ENCODE peak calls at places on chromosome 21, in six cellular contexts. F is HFF-Myc, O is posterior cingulate gyrus, M is GDM1, T is PC-3, U is RWPE1. G is an unnamed sample.

GRCh38 chr21:35178812-35179211 is 129.7 kb upstream of the RUNX1 start:
- DNase-seq in U (peak; percentile 37), F (no peak), O (no peak), T (peak; percentile 92), M (no peak), G (peak; percentile 10)

GRCh38 chr21:25891596-25891995 is 156.8 kb downstream of the GABPA start:
- DNase-seq in F (no peak), U (no peak), O (no peak), T (no peak), M (no peak), G (no peak)

GRCh38 chr21:35127851-35128250 is 78.7 kb upstream of the RUNX1 start:
- DNase-seq in U (no peak), T (peak; percentile 31), M (no peak), O (no peak), F (no peak), G (no peak)

GRCh38 chr21:17495680-17496079 is 17.2 kb upstream of the CXADR start:
- DNase-seq in U (no peak), M (no peak), F (no peak), O (no peak), T (no peak), G (no peak)

GRCh38 chr21:17925900-17926299 is 106.7 kb upstream of the C21orf91 start:
- DNase-seq in T (peak; percentile 50), O (no peak), U (no peak), F (no peak), M (no peak), G (peak; percentile 14)

GRCh38 chr21:30779269-30779668 is 24.0 kb upstream of the KRTAP21-1 start:
- DNase-seq in F (no peak), O (no peak), U (no peak), M (no peak), T (no peak), G (no peak)

GRCh38 chr21:25535811-25536210 is 71.5 kb downstream of the MRPL39 start:
- DNase-seq in T (no peak), U (no peak), M (no peak), F (no peak), O (no peak), G (no peak)

GRCh38 chr21:21624674-21625073 is 626.5 kb downstream of the NCAM2 start:
- DNase-seq in T (no peak), M (no peak), F (no peak), O (no peak), U (no peak), G (no peak)

GRCh38 chr21:14303731-14304488 is 79.0 kb downstream of the HSPA13 start:
- DNase-seq in M (no peak), F (no peak), U (no peak), O (no peak), T (peak; percentile 43), G (no peak)

GRCh38 chr21:45981154-45981606 is 390 bp upstream of the COL6A1 start:
- DNase-seq in M (peak; percentile 66), U (peak; percentile 76), T (peak; percentile 66), O (peak; percentile 89), F (peak; percentile 63), G (peak; percentile 69)

GRCh38 chr21:14736162-14736561 is 190.0 kb upstream of the SAMSN1 start:
- DNase-seq in F (no peak), O (no peak), T (no peak), U (no peak), M (no peak), G (no peak)

GRCh38 chr21:31366825-31367224 is 22.8 kb upstream of the TIAM1 start:
- DNase-seq in F (peak; percentile 60), T (peak; percentile 98), U (peak; percentile 83), M (no peak), O (no peak), G (peak; percentile 74)

GRCh38 chr21:37461494-37461893 is 94.9 kb downstream of the DYRK1A start:
- DNase-seq in F (no peak), T (no peak), O (no peak), U (no peak), M (no peak), G (no peak)

GRCh38 chr21:33348728-33349127 is 24.0 kb downstream of the IFNAR1 start:
- DNase-seq in T (no peak), M (no peak), U (no peak), O (no peak), F (no peak), G (no peak)

GRCh38 chr21:26846036-26846931 is 1.1 kb upstream of the ADAMTS1 start:
- DNase-seq in O (peak; percentile 93), M (no peak), F (no peak), T (peak; percentile 69), U (peak; percentile 53), G (peak; percentile 80)

GRCh38 chr21:42198949-42199348 is 20.0 kb upstream of the ABCG1 start:
- DNase-seq in T (no peak), M (no peak), F (no peak), U (no peak), O (no peak), G (no peak)

GRCh38 chr21:31284797-31285397 is 59.2 kb downstream of the TIAM1 start:
- DNase-seq in M (no peak), F (peak; percentile 2), O (no peak), U (peak; percentile 17), T (no peak), G (peak; percentile 19)

GRCh38 chr21:36156815-36157670 is at the start of gene DOP1B:
- DNase-seq in F (no peak), U (no peak), O (no peak), M (no peak), T (peak; percentile 29), G (no peak)

GRCh38 chr21:26834181-26834945 is 10.8 kb downstream of the ADAMTS1 start:
- DNase-seq in F (no peak), M (no peak), U (no peak), O (no peak), T (peak; percentile 38), G (peak; percentile 53)

GRCh38 chr21:28283652-28284490 is 708.8 kb downstream of the LTN1 start:
- DNase-seq in O (no peak), M (no peak), T (peak; percentile 34), U (no peak), F (peak; percentile 35), G (no peak)

GRCh38 chr21:35825954-35826353 is 234.4 kb downstream of the SETD4 start:
- DNase-seq in F (no peak), U (no peak), M (no peak), O (no peak), T (no peak), G (no peak)

GRCh38 chr21:30044447-30045064 is 104.8 kb upstream of the GRIK1 start:
- DNase-seq in F (peak; percentile 5), U (peak; percentile 8), M (no peak), T (peak; percentile 70), O (no peak), G (peak; percentile 31)

GRCh38 chr21:29245104-29245643 is 53.5 kb upstream of the BACH1 start:
- DNase-seq in M (no peak), O (no peak), U (no peak), F (no peak), T (no peak), G (no peak)

GRCh38 chr21:26169611-26170470 is 729 bp downstream of the APP start:
- DNase-seq in F (no peak), U (peak; percentile 53), M (peak; percentile 37), O (peak; percentile 89), T (peak; percentile 62), G (peak; percentile 66)

GRCh38 chr21:45294509-45295291 is 7.0 kb upstream of the POFUT2 start:
- DNase-seq in U (no peak), M (no peak), F (peak; percentile 88), T (peak; percentile 92), O (peak; percentile 56), G (no peak)

GRCh38 chr21:44529503-44530125 is 10.4 kb downstream of the KRTAP10-1 start:
- DNase-seq in U (no peak), T (no peak), M (no peak), O (peak; percentile 53), F (no peak), G (no peak)

GRCh38 chr21:27734146-27734545 is 767.3 kb upstream of the ADAMTS5 start:
- DNase-seq in U (no peak), M (no peak), F (peak; percentile 19), O (no peak), T (peak; percentile 17), G (no peak)

GRCh38 chr21:9730866-9731265 is 790.5 kb upstream of the TPTE start:
- DNase-seq in F (no peak), T (no peak), O (no peak), U (no peak), M (no peak), G (no peak)

GRCh38 chr21:17921579-17922530 is 102.7 kb upstream of the C21orf91 start:
- DNase-seq in F (peak; percentile 98), U (peak; percentile 87), M (no peak), T (peak; percentile 85), O (no peak), G (no peak)

GRCh38 chr21:45655071-45655470 is 11.5 kb downstream of the PCBP3 start:
- DNase-seq in F (no peak), T (peak; percentile 55), M (no peak), U (no peak), O (no peak), G (no peak)